ENCODE peak calls at places on chromosomes 4 and X, in seven cellular contexts. One of them, this sample, is unnamed.

GRCh38 chr4:120865985-120866384 is 56.5 kb downstream of the PRDM5 start:
- DNase-seq in pons: no peak
- DNase-seq in stimulated activated CD4-positive, alpha-beta T cell treated with anti-CD3 and anti-CD28 coated beads, Interleukin-4, amount 100 ng/mL, for 4 hours: no peak
- DNase-seq in bronchial epithelial cell: peak
- DNase-seq in astrocyte of the spinal cord: no peak
- DNase-seq in ecto neural progenitor cell: peak
- DNase-seq in activated gamma-delta T cell treated with Interleukin-2 at 50 U/mL for 16 hours: no peak
- DNase-seq in this sample: peak

GRCh38 chrX:135974279-135974856 is 580 bp upstream of the MMGT1 start:
- DNase-seq in pons: peak
- DNase-seq in stimulated activated CD4-positive, alpha-beta T cell treated with anti-CD3 and anti-CD28 coated beads, Interleukin-4, amount 100 ng/mL, for 4 hours: peak
- DNase-seq in bronchial epithelial cell: no peak
- DNase-seq in astrocyte of the spinal cord: peak
- DNase-seq in ecto neural progenitor cell: peak
- DNase-seq in activated gamma-delta T cell treated with Interleukin-2 at 50 U/mL for 16 hours: peak
- DNase-seq in this sample: peak

GRCh38 chr4:76420901-76421581 is at the start of gene CCDC158:
- DNase-seq in pons: no peak
- DNase-seq in stimulated activated CD4-positive, alpha-beta T cell treated with anti-CD3 and anti-CD28 coated beads, Interleukin-4, amount 100 ng/mL, for 4 hours: no peak
- DNase-seq in bronchial epithelial cell: no peak
- DNase-seq in astrocyte of the spinal cord: no peak
- DNase-seq in ecto neural progenitor cell: no peak
- DNase-seq in activated gamma-delta T cell treated with Interleukin-2 at 50 U/mL for 16 hours: no peak
- DNase-seq in this sample: no peak

GRCh38 chrX:19070555-19070994 is 51.7 kb downstream of the ADGRG2 start:
- DNase-seq in pons: no peak
- DNase-seq in stimulated activated CD4-positive, alpha-beta T cell treated with anti-CD3 and anti-CD28 coated beads, Interleukin-4, amount 100 ng/mL, for 4 hours: no peak
- DNase-seq in bronchial epithelial cell: no peak
- DNase-seq in astrocyte of the spinal cord: no peak
- DNase-seq in ecto neural progenitor cell: no peak
- DNase-seq in activated gamma-delta T cell treated with Interleukin-2 at 50 U/mL for 16 hours: no peak
- DNase-seq in this sample: no peak

GRCh38 chrX:56232221-56233082 is at the start of gene KLF8:
- DNase-seq in pons: no peak
- DNase-seq in stimulated activated CD4-positive, alpha-beta T cell treated with anti-CD3 and anti-CD28 coated beads, Interleukin-4, amount 100 ng/mL, for 4 hours: peak
- DNase-seq in bronchial epithelial cell: peak
- DNase-seq in astrocyte of the spinal cord: no peak
- DNase-seq in ecto neural progenitor cell: peak
- DNase-seq in activated gamma-delta T cell treated with Interleukin-2 at 50 U/mL for 16 hours: no peak
- DNase-seq in this sample: peak

GRCh38 chr4:57355066-57355465 is 244.9 kb upstream of the IGFBP7 start:
- DNase-seq in pons: no peak
- DNase-seq in stimulated activated CD4-positive, alpha-beta T cell treated with anti-CD3 and anti-CD28 coated beads, Interleukin-4, amount 100 ng/mL, for 4 hours: no peak
- DNase-seq in bronchial epithelial cell: no peak
- DNase-seq in astrocyte of the spinal cord: no peak
- DNase-seq in ecto neural progenitor cell: no peak
- DNase-seq in activated gamma-delta T cell treated with Interleukin-2 at 50 U/mL for 16 hours: no peak
- DNase-seq in this sample: no peak

GRCh38 chr4:138616775-138617174 is 374.6 kb upstream of the SLC7A11 start:
- DNase-seq in pons: no peak
- DNase-seq in stimulated activated CD4-positive, alpha-beta T cell treated with anti-CD3 and anti-CD28 coated beads, Interleukin-4, amount 100 ng/mL, for 4 hours: no peak
- DNase-seq in bronchial epithelial cell: no peak
- DNase-seq in astrocyte of the spinal cord: no peak
- DNase-seq in ecto neural progenitor cell: no peak
- DNase-seq in activated gamma-delta T cell treated with Interleukin-2 at 50 U/mL for 16 hours: no peak
- DNase-seq in this sample: no peak

GRCh38 chr4:185708348-185708747 is 103.6 kb downstream of the SORBS2 start:
- DNase-seq in pons: no peak
- DNase-seq in stimulated activated CD4-positive, alpha-beta T cell treated with anti-CD3 and anti-CD28 coated beads, Interleukin-4, amount 100 ng/mL, for 4 hours: no peak
- DNase-seq in bronchial epithelial cell: peak
- DNase-seq in astrocyte of the spinal cord: peak
- DNase-seq in ecto neural progenitor cell: no peak
- DNase-seq in activated gamma-delta T cell treated with Interleukin-2 at 50 U/mL for 16 hours: no peak
- DNase-seq in this sample: no peak

GRCh38 chr4:158111241-158111640 is 61.6 kb downstream of the GASK1B start:
- DNase-seq in pons: no peak
- DNase-seq in stimulated activated CD4-positive, alpha-beta T cell treated with anti-CD3 and anti-CD28 coated beads, Interleukin-4, amount 100 ng/mL, for 4 hours: no peak
- DNase-seq in bronchial epithelial cell: peak
- DNase-seq in astrocyte of the spinal cord: no peak
- DNase-seq in ecto neural progenitor cell: no peak
- DNase-seq in activated gamma-delta T cell treated with Interleukin-2 at 50 U/mL for 16 hours: no peak
- DNase-seq in this sample: no peak

GRCh38 chr4:37471971-37472370 is 214.2 kb downstream of the RELL1 start:
- DNase-seq in pons: peak
- DNase-seq in stimulated activated CD4-positive, alpha-beta T cell treated with anti-CD3 and anti-CD28 coated beads, Interleukin-4, amount 100 ng/mL, for 4 hours: no peak
- DNase-seq in bronchial epithelial cell: peak
- DNase-seq in astrocyte of the spinal cord: no peak
- DNase-seq in ecto neural progenitor cell: no peak
- DNase-seq in activated gamma-delta T cell treated with Interleukin-2 at 50 U/mL for 16 hours: no peak
- DNase-seq in this sample: no peak

GRCh38 chr4:55071951-55072350 is 53.4 kb downstream of the KDR start:
- DNase-seq in pons: no peak
- DNase-seq in stimulated activated CD4-positive, alpha-beta T cell treated with anti-CD3 and anti-CD28 coated beads, Interleukin-4, amount 100 ng/mL, for 4 hours: no peak
- DNase-seq in bronchial epithelial cell: peak
- DNase-seq in astrocyte of the spinal cord: no peak
- DNase-seq in ecto neural progenitor cell: no peak
- DNase-seq in activated gamma-delta T cell treated with Interleukin-2 at 50 U/mL for 16 hours: no peak
- DNase-seq in this sample: no peak

GRCh38 chrX:53280703-53281320 is 572 bp downstream of the IQSEC2 start:
- DNase-seq in pons: no peak
- DNase-seq in stimulated activated CD4-positive, alpha-beta T cell treated with anti-CD3 and anti-CD28 coated beads, Interleukin-4, amount 100 ng/mL, for 4 hours: no peak
- DNase-seq in bronchial epithelial cell: peak
- DNase-seq in astrocyte of the spinal cord: peak
- DNase-seq in ecto neural progenitor cell: no peak
- DNase-seq in activated gamma-delta T cell treated with Interleukin-2 at 50 U/mL for 16 hours: no peak
- DNase-seq in this sample: no peak

GRCh38 chrX:68461541-68461940 is 28.2 kb upstream of the OPHN1 start:
- DNase-seq in pons: no peak
- DNase-seq in stimulated activated CD4-positive, alpha-beta T cell treated with anti-CD3 and anti-CD28 coated beads, Interleukin-4, amount 100 ng/mL, for 4 hours: no peak
- DNase-seq in bronchial epithelial cell: no peak
- DNase-seq in astrocyte of the spinal cord: no peak
- DNase-seq in ecto neural progenitor cell: no peak
- DNase-seq in activated gamma-delta T cell treated with Interleukin-2 at 50 U/mL for 16 hours: no peak
- DNase-seq in this sample: no peak

GRCh38 chrX:22952011-22952410 is 47.7 kb upstream of the DDX53 start:
- DNase-seq in pons: no peak
- DNase-seq in stimulated activated CD4-positive, alpha-beta T cell treated with anti-CD3 and anti-CD28 coated beads, Interleukin-4, amount 100 ng/mL, for 4 hours: no peak
- DNase-seq in bronchial epithelial cell: no peak
- DNase-seq in astrocyte of the spinal cord: peak
- DNase-seq in ecto neural progenitor cell: no peak
- DNase-seq in activated gamma-delta T cell treated with Interleukin-2 at 50 U/mL for 16 hours: no peak
- DNase-seq in this sample: no peak

GRCh38 chr4:162610116-162610515 is 446.3 kb upstream of the FSTL5 start:
- DNase-seq in pons: no peak
- DNase-seq in stimulated activated CD4-positive, alpha-beta T cell treated with anti-CD3 and anti-CD28 coated beads, Interleukin-4, amount 100 ng/mL, for 4 hours: no peak
- DNase-seq in bronchial epithelial cell: no peak
- DNase-seq in astrocyte of the spinal cord: no peak
- DNase-seq in ecto neural progenitor cell: no peak
- DNase-seq in activated gamma-delta T cell treated with Interleukin-2 at 50 U/mL for 16 hours: no peak
- DNase-seq in this sample: no peak

GRCh38 chrX:150902434-150903109 is 4.1 kb upstream of the CD99L2 start:
- DNase-seq in pons: no peak
- DNase-seq in stimulated activated CD4-positive, alpha-beta T cell treated with anti-CD3 and anti-CD28 coated beads, Interleukin-4, amount 100 ng/mL, for 4 hours: no peak
- DNase-seq in bronchial epithelial cell: no peak
- DNase-seq in astrocyte of the spinal cord: no peak
- DNase-seq in ecto neural progenitor cell: peak
- DNase-seq in activated gamma-delta T cell treated with Interleukin-2 at 50 U/mL for 16 hours: no peak
- DNase-seq in this sample: peak

GRCh38 chr4:81084029-81084428 is 53.5 kb downstream of the BMP3 start:
- DNase-seq in pons: no peak
- DNase-seq in stimulated activated CD4-positive, alpha-beta T cell treated with anti-CD3 and anti-CD28 coated beads, Interleukin-4, amount 100 ng/mL, for 4 hours: no peak
- DNase-seq in bronchial epithelial cell: peak
- DNase-seq in astrocyte of the spinal cord: peak
- DNase-seq in ecto neural progenitor cell: no peak
- DNase-seq in activated gamma-delta T cell treated with Interleukin-2 at 50 U/mL for 16 hours: no peak
- DNase-seq in this sample: no peak

GRCh38 chr4:99507762-99508161 is 3.1 kb upstream of the C4orf17 start:
- DNase-seq in pons: no peak
- DNase-seq in stimulated activated CD4-positive, alpha-beta T cell treated with anti-CD3 and anti-CD28 coated beads, Interleukin-4, amount 100 ng/mL, for 4 hours: peak
- DNase-seq in bronchial epithelial cell: peak
- DNase-seq in astrocyte of the spinal cord: no peak
- DNase-seq in ecto neural progenitor cell: no peak
- DNase-seq in activated gamma-delta T cell treated with Interleukin-2 at 50 U/mL for 16 hours: peak
- DNase-seq in this sample: no peak

GRCh38 chr4:54185871-54186270 is 43.2 kb upstream of the PDGFRA start:
- DNase-seq in pons: no peak
- DNase-seq in stimulated activated CD4-positive, alpha-beta T cell treated with anti-CD3 and anti-CD28 coated beads, Interleukin-4, amount 100 ng/mL, for 4 hours: no peak
- DNase-seq in bronchial epithelial cell: no peak
- DNase-seq in astrocyte of the spinal cord: no peak
- DNase-seq in ecto neural progenitor cell: no peak
- DNase-seq in activated gamma-delta T cell treated with Interleukin-2 at 50 U/mL for 16 hours: no peak
- DNase-seq in this sample: no peak

GRCh38 chrX:129652565-129653169 is 2.1 kb downstream of the APLN start:
- DNase-seq in pons: no peak
- DNase-seq in stimulated activated CD4-positive, alpha-beta T cell treated with anti-CD3 and anti-CD28 coated beads, Interleukin-4, amount 100 ng/mL, for 4 hours: no peak
- DNase-seq in bronchial epithelial cell: no peak
- DNase-seq in astrocyte of the spinal cord: no peak
- DNase-seq in ecto neural progenitor cell: no peak
- DNase-seq in activated gamma-delta T cell treated with Interleukin-2 at 50 U/mL for 16 hours: no peak
- DNase-seq in this sample: no peak

GRCh38 chr4:47010347-47011188 is 17.2 kb upstream of the GABRA4 start:
- DNase-seq in pons: no peak
- DNase-seq in stimulated activated CD4-positive, alpha-beta T cell treated with anti-CD3 and anti-CD28 coated beads, Interleukin-4, amount 100 ng/mL, for 4 hours: no peak
- DNase-seq in bronchial epithelial cell: peak
- DNase-seq in astrocyte of the spinal cord: peak
- DNase-seq in ecto neural progenitor cell: no peak
- DNase-seq in activated gamma-delta T cell treated with Interleukin-2 at 50 U/mL for 16 hours: no peak
- DNase-seq in this sample: no peak

GRCh38 chrX:152149648-152150047 is 11.3 kb upstream of the MAGEA10 start:
- DNase-seq in pons: no peak
- DNase-seq in stimulated activated CD4-positive, alpha-beta T cell treated with anti-CD3 and anti-CD28 coated beads, Interleukin-4, amount 100 ng/mL, for 4 hours: no peak
- DNase-seq in bronchial epithelial cell: no peak
- DNase-seq in astrocyte of the spinal cord: no peak
- DNase-seq in ecto neural progenitor cell: no peak
- DNase-seq in activated gamma-delta T cell treated with Interleukin-2 at 50 U/mL for 16 hours: no peak
- DNase-seq in this sample: no peak

GRCh38 chrX:155334486-155335316 is at the start of gene CLIC2:
- DNase-seq in pons: peak
- DNase-seq in stimulated activated CD4-positive, alpha-beta T cell treated with anti-CD3 and anti-CD28 coated beads, Interleukin-4, amount 100 ng/mL, for 4 hours: no peak
- DNase-seq in bronchial epithelial cell: peak
- DNase-seq in astrocyte of the spinal cord: peak
- DNase-seq in ecto neural progenitor cell: no peak
- DNase-seq in activated gamma-delta T cell treated with Interleukin-2 at 50 U/mL for 16 hours: no peak
- DNase-seq in this sample: no peak

GRCh38 chr4:135777386-135777785 is 1575.8 kb upstream of the PABPC4L start:
- DNase-seq in pons: peak
- DNase-seq in stimulated activated CD4-positive, alpha-beta T cell treated with anti-CD3 and anti-CD28 coated beads, Interleukin-4, amount 100 ng/mL, for 4 hours: no peak
- DNase-seq in bronchial epithelial cell: no peak
- DNase-seq in astrocyte of the spinal cord: no peak
- DNase-seq in ecto neural progenitor cell: no peak
- DNase-seq in activated gamma-delta T cell treated with Interleukin-2 at 50 U/mL for 16 hours: no peak
- DNase-seq in this sample: no peak

GRCh38 chr4:171846232-171846631 is 33.0 kb downstream of the GALNTL6 start:
- DNase-seq in pons: peak
- DNase-seq in stimulated activated CD4-positive, alpha-beta T cell treated with anti-CD3 and anti-CD28 coated beads, Interleukin-4, amount 100 ng/mL, for 4 hours: no peak
- DNase-seq in bronchial epithelial cell: peak
- DNase-seq in astrocyte of the spinal cord: peak
- DNase-seq in ecto neural progenitor cell: peak
- DNase-seq in activated gamma-delta T cell treated with Interleukin-2 at 50 U/mL for 16 hours: no peak
- DNase-seq in this sample: peak

GRCh38 chrX:154750301-154751120 is at the start of gene GAB3:
- DNase-seq in pons: no peak
- DNase-seq in stimulated activated CD4-positive, alpha-beta T cell treated with anti-CD3 and anti-CD28 coated beads, Interleukin-4, amount 100 ng/mL, for 4 hours: no peak
- DNase-seq in bronchial epithelial cell: no peak
- DNase-seq in astrocyte of the spinal cord: peak
- DNase-seq in ecto neural progenitor cell: peak
- DNase-seq in activated gamma-delta T cell treated with Interleukin-2 at 50 U/mL for 16 hours: peak
- DNase-seq in this sample: peak

GRCh38 chr4:118154643-118155042 is 120.4 kb downstream of the NDST3 start:
- DNase-seq in pons: no peak
- DNase-seq in stimulated activated CD4-positive, alpha-beta T cell treated with anti-CD3 and anti-CD28 coated beads, Interleukin-4, amount 100 ng/mL, for 4 hours: no peak
- DNase-seq in bronchial epithelial cell: no peak
- DNase-seq in astrocyte of the spinal cord: peak
- DNase-seq in ecto neural progenitor cell: no peak
- DNase-seq in activated gamma-delta T cell treated with Interleukin-2 at 50 U/mL for 16 hours: no peak
- DNase-seq in this sample: no peak

This sample was measured in nephron progenitor cell.